ENCODE peak calls at places on chromosomes 16 and 17, in four cellular contexts. Y is lower lobe of right lung, H is RWPE2, X is body of pancreas. I is an unnamed sample.

GRCh38 chr16:16127469-16128116 is 95.7 kb downstream of the ABCC6 start:
- ATAC-seq in Y (peak), H (peak), X (peak), I (peak)

GRCh38 chr16:74073471-74073870 is 223.1 kb upstream of the PSMD7 start:
- ATAC-seq in Y (no peak), H (no peak), X (no peak), I (no peak)

GRCh38 chr17:17403899-17404576 is 72.8 kb upstream of the MED9 start:
- ATAC-seq in Y (peak), H (no peak), X (no peak), I (no peak)

GRCh38 chr16:81207076-81207475 is 31.4 kb upstream of the BCO1 start:
- ATAC-seq in Y (no peak), H (no peak), X (no peak), I (peak)

GRCh38 chr17:3978421-3979275 is 14.4 kb upstream of the ATP2A3 start:
- ATAC-seq in Y (no peak), H (no peak), X (no peak), I (peak)

GRCh38 chr17:55295411-55296170 is 30.8 kb downstream of the HLF start:
- ATAC-seq in Y (peak), H (peak), X (peak), I (peak)

GRCh38 chr16:72896719-72897118 is 151.2 kb downstream of the ZFHX3 start:
- ATAC-seq in Y (no peak), H (no peak), X (peak), I (no peak)

GRCh38 chr16:57389087-57389468 is 15.5 kb upstream of the CCL17 start:
- ATAC-seq in Y (no peak), H (no peak), X (no peak), I (no peak)

GRCh38 chr17:83192161-83192788 is 112.9 kb downstream of the METRNL start:
- ATAC-seq in Y (peak), H (no peak), X (no peak), I (peak)

GRCh38 chr17:52150935-52151334 is 7.6 kb downstream of the CA10 start:
- ATAC-seq in Y (no peak), H (no peak), X (no peak), I (no peak)

GRCh38 chr16:69589434-69590269 is 23.9 kb downstream of the NFAT5 start:
- ATAC-seq in Y (no peak), H (no peak), X (no peak), I (no peak)

GRCh38 chr16:81574168-81574567 is 129.6 kb downstream of the CMIP start:
- ATAC-seq in Y (no peak), H (no peak), X (no peak), I (no peak)

GRCh38 chr17:60102632-60103047 is 23.9 kb upstream of the HEATR6 start:
- ATAC-seq in Y (peak), H (no peak), X (no peak), I (peak)

GRCh38 chr16:14077918-14078317 is 6.8 kb downstream of the MRTFB start:
- ATAC-seq in Y (no peak), H (no peak), X (no peak), I (no peak)

GRCh38 chr16:48498761-48499600 is 111.0 kb downstream of the N4BP1 start:
- ATAC-seq in Y (no peak), H (peak), X (peak), I (peak)

GRCh38 chr17:76887809-76888208 is 19.6 kb downstream of the MGAT5B start:
- ATAC-seq in Y (no peak), H (no peak), X (no peak), I (no peak)

GRCh38 chr16:5450435-5451104 is 353.0 kb upstream of the EEF2KMT start:
- ATAC-seq in Y (no peak), H (no peak), X (no peak), I (no peak)

GRCh38 chr16:65717006-65717720 is 595.3 kb upstream of the CDH11 start:
- ATAC-seq in Y (no peak), H (no peak), X (no peak), I (no peak)

GRCh38 chr17:65061621-65062020 is 5.1 kb upstream of the GNA13 start:
- ATAC-seq in Y (no peak), H (no peak), X (no peak), I (no peak)

GRCh38 chr17:47620503-47621245 is 29.0 kb upstream of the KPNB1 start:
- ATAC-seq in Y (no peak), H (no peak), X (peak), I (no peak)

GRCh38 chr17:80742091-80742490 is 197.5 kb downstream of the RPTOR start:
- ATAC-seq in Y (no peak), H (no peak), X (no peak), I (no peak)

GRCh38 chr16:53417011-53417410 is 17.3 kb upstream of the RBL2 start:
- ATAC-seq in Y (peak), H (peak), X (no peak), I (no peak)

GRCh38 chr16:50473375-50473945 is 74.7 kb upstream of the NKD1 start:
- ATAC-seq in Y (no peak), H (peak), X (no peak), I (no peak)

GRCh38 chr17:45022288-45022648 is 29.2 kb downstream of the DCAKD start:
- ATAC-seq in Y (peak), H (peak), X (peak), I (peak)

GRCh38 chr17:35856603-35857002 is 12.1 kb downstream of the HEATR9 start:
- ATAC-seq in Y (no peak), H (peak), X (no peak), I (no peak)

GRCh38 chr17:48755346-48755745 is 26.8 kb upstream of the HOXB13 start:
- ATAC-seq in Y (no peak), H (no peak), X (no peak), I (no peak)

GRCh38 chr17:8138366-8138671 is 13.9 kb downstream of the PER1 start:
- ATAC-seq in Y (no peak), H (no peak), X (no peak), I (no peak)

GRCh38 chr16:4631444-4631843 is 6.8 kb downstream of the MGRN1 start:
- ATAC-seq in Y (no peak), H (no peak), X (no peak), I (no peak)

GRCh38 chr17:41049110-41049509 is 2.0 kb upstream of the KRTAP2-1 start:
- ATAC-seq in Y (no peak), H (peak), X (no peak), I (no peak)

GRCh38 chr17:17749921-17750320 is 68.7 kb downstream of the RAI1 start:
- ATAC-seq in Y (no peak), H (peak), X (no peak), I (no peak)

GRCh38 chr17:14138649-14139048 is 69.3 kb downstream of the COX10 start:
- ATAC-seq in Y (no peak), H (no peak), X (no peak), I (no peak)

GRCh38 chr17:313911-314613 is 38.5 kb downstream of the RPH3AL start:
- ATAC-seq in Y (no peak), H (peak), X (no peak), I (no peak)

GRCh38 chr17:44767493-44767892 is 8.7 kb downstream of the ADAM11 start:
- ATAC-seq in Y (no peak), H (no peak), X (no peak), I (no peak)

GRCh38 chr17:14211778-14212177 is 24.9 kb downstream of the CDRT15 start:
- ATAC-seq in Y (peak), H (no peak), X (no peak), I (no peak)

GRCh38 chr16:67481561-67482259 is 753 bp upstream of the ATP6V0D1 start:
- ATAC-seq in Y (peak), H (no peak), X (peak), I (peak)

GRCh38 chr17:1577186-1577585 is 14.6 kb upstream of the PITPNA start:
- ATAC-seq in Y (peak), H (peak), X (peak), I (peak)
- H3K4me3 ChIP-seq in Y (peak), H (no peak), X (no peak), I (peak)

GRCh38 chr17:66944365-66945203 is 19.9 kb upstream of the CACNG4 start:
- ATAC-seq in Y (no peak), H (peak), X (peak), I (no peak)
- H3K4me3 ChIP-seq in Y (no peak), H (no peak), X (no peak), I (no peak)

DNA sequence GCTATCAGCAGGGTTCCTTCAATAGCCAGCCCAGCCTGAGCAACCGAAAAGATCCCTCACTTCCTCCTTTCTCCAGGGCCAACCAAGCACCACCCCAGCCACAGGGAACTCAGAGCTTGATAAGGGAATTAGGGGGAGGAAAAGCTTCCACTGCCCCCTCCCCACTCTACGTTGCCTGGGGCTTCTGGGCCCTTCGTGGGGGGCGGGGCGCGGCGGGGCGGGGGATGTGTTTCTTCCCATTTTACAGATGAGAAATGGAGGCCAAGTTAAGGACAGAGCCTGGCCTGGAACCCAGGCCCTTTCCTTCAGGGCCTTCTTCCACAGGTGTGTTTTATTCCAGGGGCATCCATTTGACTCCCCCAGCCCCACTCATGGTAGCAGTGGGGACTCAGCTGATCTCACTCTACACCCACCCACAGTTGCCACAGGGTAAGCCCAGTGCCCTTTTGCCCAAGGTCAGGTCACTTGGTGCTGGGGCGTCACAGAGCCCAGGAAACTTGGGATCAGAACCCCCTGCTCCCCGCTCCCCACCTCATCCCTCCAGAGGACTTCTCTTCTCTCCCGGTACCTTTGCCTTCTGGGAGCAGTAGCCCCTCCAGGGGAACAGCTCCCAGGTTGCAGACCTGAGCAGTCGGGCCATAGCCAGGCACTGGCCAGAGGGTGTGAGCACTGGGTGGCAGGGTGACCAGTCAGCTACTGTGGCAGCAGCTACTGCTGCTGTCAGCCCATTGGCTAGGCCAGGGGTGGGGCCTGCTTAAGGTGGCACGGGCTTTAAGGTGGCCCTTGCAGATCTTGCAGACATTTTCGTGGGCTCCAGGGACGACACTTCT is at the start of gene LDHD:
- ATAC-seq in Y (peak), H (peak), X (peak), I (peak)
- H3K4me3 ChIP-seq in Y (peak), H (peak), X (peak), I (peak)

DNA sequence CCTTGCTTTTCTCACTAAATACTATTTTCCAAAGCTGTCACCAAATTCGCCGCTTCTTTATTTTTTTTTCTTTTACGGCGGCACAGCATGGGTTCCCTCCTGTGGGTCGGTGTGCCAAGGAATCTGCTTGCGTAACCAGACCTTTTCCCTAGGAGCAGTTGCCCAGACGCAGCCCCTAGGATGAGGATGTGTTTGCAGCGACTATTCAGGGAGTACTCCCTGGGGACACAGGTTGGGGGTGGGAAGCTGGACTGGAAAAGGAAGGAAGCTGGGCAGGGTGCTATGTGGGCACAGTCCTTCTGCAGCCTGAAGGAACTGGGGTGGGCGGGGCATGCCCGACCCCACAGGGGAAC is 49.0 kb upstream of the ZCCHC14 start:
- ATAC-seq in Y (no peak), H (no peak), X (no peak), I (no peak)
- H3K4me3 ChIP-seq in Y (no peak), H (no peak), X (no peak), I (peak)

DNA sequence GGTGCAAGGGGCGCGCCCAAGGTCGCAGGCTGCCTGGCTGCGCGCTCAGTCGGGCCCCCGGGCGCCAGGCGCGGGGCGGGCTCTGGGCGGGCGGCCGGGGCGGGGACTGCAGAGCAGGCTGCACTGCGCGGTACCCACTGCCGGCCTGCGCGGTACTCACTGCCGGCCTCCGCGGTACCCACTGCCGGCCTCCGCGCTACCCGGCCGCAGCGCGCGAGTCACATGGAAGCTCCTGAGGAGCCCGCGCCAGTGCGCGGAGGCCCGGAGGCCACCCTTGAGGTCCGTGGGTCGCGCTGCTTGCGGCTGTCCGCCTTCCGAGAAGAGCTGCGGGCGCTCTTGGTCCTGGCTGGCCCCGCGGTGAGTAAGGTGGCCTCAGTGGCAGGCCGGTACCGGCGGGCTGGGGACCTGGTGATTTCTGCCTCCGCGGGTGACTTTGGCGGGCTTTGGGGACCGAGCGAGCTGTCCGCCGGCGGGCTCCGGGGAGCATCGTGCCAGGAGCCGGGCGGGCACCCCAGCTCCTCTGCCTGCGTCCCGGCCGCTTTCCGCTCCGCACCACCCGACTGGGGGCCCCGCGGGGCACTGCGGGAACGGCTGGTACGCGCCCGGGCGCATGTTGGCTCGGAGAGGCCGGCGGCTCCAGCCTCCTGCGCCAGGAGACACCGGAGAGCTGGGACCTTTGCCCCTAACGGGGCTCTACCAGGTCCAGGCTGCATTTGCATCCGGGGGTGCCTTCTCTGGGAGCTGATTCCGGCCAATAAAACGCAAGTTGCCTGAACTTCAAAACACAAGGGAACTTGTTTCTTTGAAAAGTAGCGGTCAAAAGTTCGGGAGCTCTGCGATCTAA is at the start of gene SLC47A1:
- ATAC-seq in Y (peak), H (peak), X (peak), I (peak)
- H3K4me3 ChIP-seq in Y (peak), H (peak), X (no peak), I (peak)

GRCh38 chr16:1208239-1208830 is 16.7 kb downstream of the TPSG1 start:
- ATAC-seq in Y (no peak), H (peak), X (no peak), I (no peak)

GRCh38 chr16:1209081-1209480 is 16.0 kb downstream of the TPSG1 start:
- ATAC-seq in Y (no peak), H (no peak), X (no peak), I (no peak)

GRCh38 chr16:1204941-1205340 is 20.1 kb downstream of the TPSG1 start:
- ATAC-seq in Y (no peak), H (no peak), X (no peak), I (no peak)

GRCh38 chr16:1206326-1206725 is 18.7 kb downstream of the TPSG1 start:
- ATAC-seq in Y (no peak), H (no peak), X (no peak), I (no peak)

GRCh38 chr16:1206786-1207185 is 18.3 kb downstream of the TPSG1 start:
- ATAC-seq in Y (no peak), H (no peak), X (no peak), I (no peak)
- H3K4me3 ChIP-seq in Y (no peak), H (no peak), X (no peak), I (no peak)

DNA sequence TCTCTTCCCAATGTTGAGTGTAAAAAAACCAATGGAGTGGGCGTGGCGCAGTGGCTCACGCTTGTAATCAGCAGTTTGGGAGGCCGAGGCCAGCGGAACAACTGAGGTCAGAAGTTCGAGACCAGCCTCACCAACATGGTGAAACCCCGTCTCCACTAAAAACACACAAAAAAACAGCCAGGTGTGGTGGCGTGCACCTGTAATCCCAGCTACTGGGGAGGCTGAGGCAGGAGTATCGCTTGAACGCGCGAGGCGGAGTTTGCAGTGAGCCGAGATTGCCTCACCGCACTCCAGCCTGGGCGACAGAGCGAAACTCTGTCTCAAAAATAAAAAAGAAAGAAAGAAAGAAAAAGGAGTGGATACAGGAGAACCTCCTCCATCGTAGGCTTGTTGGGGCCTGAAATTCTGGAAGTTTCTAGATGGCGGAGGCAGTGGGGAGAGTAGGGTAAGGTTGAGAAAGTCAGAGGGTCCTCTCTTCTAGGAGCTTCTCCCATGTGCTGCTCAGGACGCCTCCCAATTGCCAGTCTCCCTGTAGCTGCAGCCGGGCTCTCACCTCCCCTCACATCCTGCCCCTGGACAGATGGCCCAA is 709 bp upstream of the ZNF764 start:
- ATAC-seq in Y (no peak), H (no peak), X (no peak), I (no peak)
- H3K4me3 ChIP-seq in Y (peak), H (peak), X (no peak), I (peak)

DNA sequence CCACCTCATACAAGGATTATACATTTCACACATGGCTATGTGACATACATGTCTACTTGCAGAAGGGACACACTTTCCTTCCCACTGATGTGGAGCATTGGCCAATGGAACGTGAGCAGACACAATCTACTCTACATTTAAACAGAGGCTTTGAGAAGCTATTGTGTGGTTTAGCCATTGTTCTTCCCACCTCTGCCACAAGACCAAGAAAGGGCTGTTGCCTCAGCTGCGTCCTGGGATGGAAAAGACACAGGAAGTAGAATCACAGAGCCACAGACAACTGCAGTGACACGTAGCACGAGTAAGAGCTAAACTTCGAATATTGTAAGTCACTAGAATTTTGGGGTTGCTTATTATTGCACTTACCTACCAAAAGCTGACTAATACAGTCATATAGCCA is 33.3 kb downstream of the PRKCB start:
- ATAC-seq in Y (no peak), H (no peak), X (no peak), I (no peak)
- H3K4me3 ChIP-seq in Y (no peak), H (no peak), X (no peak), I (no peak)

GRCh38 chr16:89052191-89052787 is 41.4 kb upstream of the ACSF3 start:
- ATAC-seq in Y (no peak), H (peak), X (no peak), I (no peak)

GRCh38 chr16:89050119-89050867 is 43.4 kb upstream of the ACSF3 start:
- ATAC-seq in Y (no peak), H (no peak), X (no peak), I (no peak)

GRCh38 chr16:89050868-89051311 is 42.8 kb upstream of the ACSF3 start:
- ATAC-seq in Y (no peak), H (no peak), X (no peak), I (no peak)

GRCh38 chr16:89052824-89053724 is 40.6 kb upstream of the ACSF3 start:
- ATAC-seq in Y (peak), H (peak), X (no peak), I (no peak)

GRCh38 chr16:89051521-89052166 is 42.0 kb upstream of the ACSF3 start:
- ATAC-seq in Y (no peak), H (no peak), X (no peak), I (no peak)
- H3K4me3 ChIP-seq in Y (no peak), H (peak), X (no peak), I (no peak)